ENCODE peak calls at places on chromosomes 3 and 15, in five cellular contexts. T, O, R, H and J are unnamed samples.

GRCh38 chr3:163056874-163057497 is 1560.4 kb downstream of the OTOL1 start:
- DNase-seq in O (peak; percentile 75), T (peak; percentile 42), H (peak; percentile 56), R (no peak), J (peak; percentile 16)

GRCh38 chr3:79329154-79329553 is 438.6 kb downstream of the ROBO1 start:
- DNase-seq in O (no peak), R (no peak), H (no peak), T (no peak), J (no peak)

GRCh38 chr3:9224490-9224889 is 25.0 kb downstream of the SRGAP3 start:
- DNase-seq in T (no peak), R (no peak), O (no peak), H (no peak), J (peak; percentile 10)

GRCh38 chr3:46624976-46625490 is 12.7 kb downstream of the FAM240A start:
- DNase-seq in T (no peak), O (no peak), H (no peak), R (no peak), J (no peak)

GRCh38 chr3:25348996-25349576 is 79.0 kb upstream of the RARB start:
- DNase-seq in T (no peak), H (peak; percentile 9), R (no peak), O (no peak), J (no peak)

GRCh38 chr15:52185151-52185561 is 6.0 kb downstream of the GNB5 start:
- DNase-seq in T (no peak), H (peak; percentile 79), R (no peak), O (no peak), J (no peak)

GRCh38 chr3:195616681-195617080 is 32.9 kb upstream of the APOD start:
- DNase-seq in H (no peak), T (no peak), O (no peak), R (no peak), J (no peak)

GRCh38 chr15:72319360-72319984 is 485 bp downstream of the CELF6 start:
- DNase-seq in R (no peak), H (peak; percentile 82), T (no peak), O (peak; percentile 37), J (peak; percentile 75)

GRCh38 chr3:188972313-188972712 is 199.5 kb upstream of the TPRG1 start:
- DNase-seq in H (no peak), T (no peak), R (no peak), O (no peak), J (no peak)

GRCh38 chr3:64342940-64343691 is 117.8 kb upstream of the PRICKLE2 start:
- DNase-seq in T (no peak), R (peak; percentile 27), O (no peak), H (peak; percentile 12), J (no peak)

GRCh38 chr3:106326941-106327765 is 458.3 kb upstream of the CBLB start:
- DNase-seq in H (no peak), T (no peak), R (no peak), O (no peak), J (no peak)

GRCh38 chr3:161371441-161372320 is at the start of gene SPTSSB:
- DNase-seq in R (no peak), T (peak; percentile 78), O (no peak), H (peak; percentile 11), J (no peak)

GRCh38 chr3:143811602-143812001 is 36.7 kb downstream of the SLC9A9 start:
- DNase-seq in H (peak; percentile 28), O (peak; percentile 65), R (no peak), T (no peak), J (no peak)

GRCh38 chr3:41966206-41966605 is 4.3 kb upstream of the ULK4 start:
- DNase-seq in T (no peak), R (no peak), O (no peak), H (no peak), J (no peak)

GRCh38 chr3:41961061-41961749 is 698 bp downstream of the ULK4 start:
- DNase-seq in O (peak; percentile 9), T (peak; percentile 22), R (peak; percentile 28), H (peak; percentile 65), J (peak; percentile 75)

GRCh38 chr3:41963823-41964222 is 1.9 kb upstream of the ULK4 start:
- DNase-seq in R (no peak), T (no peak), H (no peak), O (no peak), J (no peak)

GRCh38 chr3:41956574-41956973 is 5.3 kb downstream of the ULK4 start:
- DNase-seq in O (no peak), H (no peak), R (no peak), T (no peak), J (no peak)

GRCh38 chr3:41961750-41962679 is at the start of gene ULK4:
- DNase-seq in H (peak; percentile 98), T (peak; percentile 99), O (peak; percentile 93), R (peak; percentile 86), J (peak; percentile 98)
- TF ChIP-seq POLR2A in H (no peak), T (peak; percentile 41), O (no peak), R (peak; percentile 66), J (peak; percentile 64)

DNA sequence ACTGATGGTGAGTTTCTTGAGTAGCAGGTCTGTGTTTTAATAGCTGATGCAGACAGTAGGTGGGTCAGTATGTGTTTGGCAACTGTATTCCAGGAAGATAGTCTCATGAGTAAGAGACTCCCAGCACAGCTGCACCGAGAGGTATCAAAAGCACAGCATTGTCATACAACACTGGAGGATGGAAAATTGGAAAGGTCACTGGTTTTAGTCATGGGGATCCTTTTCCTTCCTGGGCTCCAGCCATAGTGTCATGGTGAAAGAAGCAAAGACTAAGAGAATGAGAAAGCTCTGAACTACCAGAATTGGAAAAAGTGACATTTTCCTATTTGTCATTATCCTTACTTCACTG is 61.5 kb downstream of the P3H2 start:
- DNase-seq in H (peak; percentile 75), R (no peak), T (no peak), O (no peak), J (no peak)
- TF ChIP-seq POLR2A in H (no peak), R (no peak), T (no peak), O (no peak), J (no peak)

DNA sequence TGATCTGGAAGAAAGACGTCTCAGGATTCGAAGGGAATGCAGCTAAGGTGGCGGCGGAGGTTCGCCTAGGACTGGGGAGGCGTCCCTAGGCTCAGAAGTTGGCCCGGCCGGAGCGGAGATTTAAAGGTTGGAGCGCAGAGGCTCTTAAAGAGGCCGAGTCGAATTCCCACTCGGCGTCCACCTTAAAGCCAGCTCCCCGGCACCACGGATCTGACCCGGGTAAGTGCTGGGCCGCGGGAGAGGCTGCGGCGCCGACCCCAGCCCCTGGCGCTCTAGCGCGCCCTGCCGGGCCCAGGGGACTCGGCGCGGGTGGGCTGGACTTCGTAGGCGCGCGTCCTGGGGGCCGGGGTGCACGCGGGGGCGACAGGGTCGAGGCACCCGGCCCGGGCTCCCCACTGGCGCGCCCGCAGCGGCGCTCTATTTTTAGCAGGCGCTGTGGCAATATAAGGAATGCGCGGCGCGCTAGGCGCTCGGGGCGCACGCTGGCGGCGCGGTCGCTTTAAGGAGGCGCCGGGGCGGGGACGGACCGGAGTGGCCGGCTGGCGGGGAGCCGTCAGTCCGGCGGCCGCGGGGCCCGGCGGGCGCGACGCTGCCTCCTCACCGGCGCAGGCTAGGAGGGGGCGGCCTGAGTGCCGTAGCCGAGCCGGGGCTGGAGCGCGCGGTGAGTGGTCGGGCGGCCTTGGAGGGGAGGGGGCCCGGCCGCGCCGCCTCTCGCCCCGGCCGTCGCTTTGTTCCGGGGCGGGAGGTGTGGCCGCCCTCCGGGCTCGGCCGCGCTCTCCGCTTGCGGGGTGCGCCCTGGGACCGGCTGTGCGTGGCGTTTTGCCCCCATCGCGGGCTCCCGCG is at the start of gene MRAS:
- DNase-seq in R (peak; percentile 78), O (peak; percentile 66), H (peak; percentile 81), T (peak; percentile 57), J (peak; percentile 60)
- TF ChIP-seq POLR2A in R (peak; percentile 72), O (peak; percentile 42), H (peak; percentile 87), T (no peak), J (no peak)

DNA sequence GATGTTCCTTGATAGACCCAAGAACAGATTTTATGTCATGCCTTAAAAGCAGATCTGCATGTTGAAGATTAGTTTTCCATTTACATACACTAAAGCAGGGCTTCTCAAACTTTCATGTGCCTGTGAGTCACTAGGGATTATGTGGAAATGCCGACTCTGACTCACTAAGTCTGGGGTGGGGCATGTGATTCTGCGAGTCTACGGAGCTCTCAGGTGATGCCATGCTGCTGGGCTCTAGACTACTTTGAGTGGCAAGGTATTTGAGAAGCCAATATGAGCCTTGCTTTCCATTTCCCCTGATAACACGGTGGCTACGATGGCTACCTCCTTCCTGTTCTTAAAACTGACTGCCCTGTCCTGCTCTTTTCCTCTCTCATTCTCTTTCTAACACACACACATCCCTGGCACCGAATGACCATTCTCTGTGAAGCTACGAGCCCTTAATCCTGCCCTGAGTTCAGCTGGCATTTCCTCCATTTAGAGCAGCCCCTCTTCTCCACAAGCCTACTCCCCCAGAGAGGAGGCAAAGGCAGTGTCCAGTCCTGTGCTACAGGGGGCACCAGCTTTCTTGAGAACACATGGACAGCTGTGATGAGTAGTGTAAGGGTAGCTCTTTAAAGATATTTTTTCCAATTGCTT is 39.7 kb upstream of the PYGO1 start:
- DNase-seq in H (peak; percentile 89), R (peak; percentile 46), T (peak; percentile 92), O (no peak), J (no peak)
- TF ChIP-seq POLR2A in H (no peak), R (no peak), T (no peak), O (no peak), J (no peak)

DNA sequence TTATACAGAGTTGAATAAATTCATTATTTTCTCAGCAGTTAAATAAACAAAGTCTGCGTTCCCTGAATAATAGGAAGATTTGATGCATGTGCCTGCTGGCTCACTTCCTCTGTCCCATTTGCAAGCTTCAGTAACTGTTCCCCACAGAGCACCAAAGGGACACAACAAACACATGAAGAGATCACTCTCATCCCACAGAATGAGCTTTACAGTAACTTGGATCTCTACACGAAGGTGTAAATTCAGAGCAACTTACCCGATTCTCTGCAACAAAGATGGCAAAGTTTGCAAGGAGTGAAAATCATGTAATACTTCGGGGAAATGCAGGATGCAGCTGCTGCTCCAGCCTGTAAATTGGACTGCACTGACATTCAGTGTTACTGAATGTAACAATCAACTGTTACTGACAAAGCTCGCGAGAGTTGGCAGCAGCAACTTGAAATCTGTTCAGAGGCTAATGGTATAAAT is at the start of gene BCHE:
- DNase-seq in R (peak; percentile 12), O (no peak), T (no peak), H (peak; percentile 10), J (no peak)
- TF ChIP-seq POLR2A in R (no peak), O (no peak), T (no peak), H (no peak), J (no peak)